ENCODE peak calls at places on chromosomes 2 and 18, in four cellular contexts. T, X, E and S are unnamed samples.

GRCh38 chr2:98805412-98806265 is 74.7 kb upstream of the MGAT4A start:
- DNase-seq in E (peak), X (peak), T (no peak), S (peak)

GRCh38 chr2:160666019-160666676 is 172.5 kb upstream of the RBMS1 start:
- DNase-seq in E (peak), X (no peak), T (peak), S (peak)

GRCh38 chr2:200472853-200473464 is 36.9 kb downstream of the KCTD18 start:
- DNase-seq in E (no peak), T (peak), X (no peak), S (no peak)

GRCh38 chr2:52390651-52391050 is 1358.7 kb upstream of the NRXN1 start:
- DNase-seq in X (no peak), T (no peak), E (no peak), S (peak)

GRCh38 chr2:230614913-230615332 is 97.7 kb upstream of the CAB39 start:
- DNase-seq in T (no peak), X (no peak), E (no peak), S (no peak)

GRCh38 chr2:219578811-219579210 is 6.7 kb downstream of the INHA start:
- DNase-seq in T (no peak), E (peak), X (no peak), S (no peak)

GRCh38 chr2:176963888-176964287 is 248.7 kb upstream of the HNRNPA3 start:
- DNase-seq in T (no peak), X (no peak), E (no peak), S (no peak)

GRCh38 chr2:27075219-27075871 is 3.1 kb upstream of the EMILIN1 start:
- DNase-seq in T (peak), E (no peak), X (peak), S (no peak)

GRCh38 chr2:148814143-148814852 is 60.7 kb upstream of the KIF5C start:
- DNase-seq in E (peak), T (no peak), X (no peak), S (peak)

GRCh38 chr18:903703-904102 is 968 bp upstream of the ADCYAP1 start:
- DNase-seq in T (peak), X (no peak), E (peak), S (peak)

GRCh38 chr2:99651930-99652670 is 162.3 kb upstream of the REV1 start:
- DNase-seq in T (no peak), E (peak), X (no peak), S (peak)

GRCh38 chr2:213846856-213847255 is 562.6 kb downstream of the SPAG16 start:
- DNase-seq in X (no peak), E (peak), T (no peak), S (no peak)

GRCh38 chr18:13511961-13512572 is 214.3 kb downstream of the FAM210A start:
- DNase-seq in E (no peak), T (no peak), X (no peak), S (no peak)